ENCODE peak calls at places on chromosomes 2 and 18, in ten cellular contexts. One of them, this sample, is unnamed.

GRCh38 chr2:234570476-234570875 is 73.6 kb upstream of the ARL4C start:
- DNase-seq in hypothalamus: no peak
- DNase-seq in GM12878: no peak
- DNase-seq in AG08396: no peak
- DNase-seq in neural crest cell: no peak
- DNase-seq in stimulated activated CD4-positive, alpha-beta T cell treated with anti-CD3 and anti-CD28 coated beads, Interleukin-1b, Interleukin-23, amount 100 ng/mL, for 24 hours: no peak
- DNase-seq in GM23248: no peak
- DNase-seq in T-helper 1 cell: no peak
- DNase-seq in EL: no peak
- DNase-seq in left ventricle myocardium inferior: no peak
- DNase-seq in this sample: no peak

GRCh38 chr2:204452464-204453023 is 92.7 kb upstream of the PARD3B start:
- DNase-seq in hypothalamus: no peak
- DNase-seq in GM12878: no peak
- DNase-seq in AG08396: peak
- DNase-seq in neural crest cell: peak
- DNase-seq in stimulated activated CD4-positive, alpha-beta T cell treated with anti-CD3 and anti-CD28 coated beads, Interleukin-1b, Interleukin-23, amount 100 ng/mL, for 24 hours: no peak
- DNase-seq in GM23248: peak
- DNase-seq in T-helper 1 cell: no peak
- DNase-seq in EL: peak
- DNase-seq in left ventricle myocardium inferior: no peak
- DNase-seq in this sample: no peak

GRCh38 chr2:224101820-224102630 is 62.9 kb upstream of the SERPINE2 start:
- DNase-seq in hypothalamus: no peak
- DNase-seq in GM12878: no peak
- DNase-seq in AG08396: peak
- DNase-seq in neural crest cell: no peak
- DNase-seq in stimulated activated CD4-positive, alpha-beta T cell treated with anti-CD3 and anti-CD28 coated beads, Interleukin-1b, Interleukin-23, amount 100 ng/mL, for 24 hours: no peak
- DNase-seq in GM23248: peak
- DNase-seq in T-helper 1 cell: no peak
- DNase-seq in EL: peak
- DNase-seq in left ventricle myocardium inferior: no peak
- DNase-seq in this sample: no peak

GRCh38 chr2:105789745-105790466 is 45.2 kb downstream of the NCK2 start:
- DNase-seq in hypothalamus: peak
- DNase-seq in GM12878: peak
- DNase-seq in AG08396: peak
- DNase-seq in neural crest cell: no peak
- DNase-seq in stimulated activated CD4-positive, alpha-beta T cell treated with anti-CD3 and anti-CD28 coated beads, Interleukin-1b, Interleukin-23, amount 100 ng/mL, for 24 hours: no peak
- DNase-seq in GM23248: peak
- DNase-seq in T-helper 1 cell: no peak
- DNase-seq in EL: peak
- DNase-seq in left ventricle myocardium inferior: no peak
- DNase-seq in this sample: peak

GRCh38 chr2:126220336-126220735 is 435.6 kb upstream of the GYPC start:
- DNase-seq in hypothalamus: no peak
- DNase-seq in GM12878: no peak
- DNase-seq in AG08396: no peak
- DNase-seq in neural crest cell: no peak
- DNase-seq in stimulated activated CD4-positive, alpha-beta T cell treated with anti-CD3 and anti-CD28 coated beads, Interleukin-1b, Interleukin-23, amount 100 ng/mL, for 24 hours: no peak
- DNase-seq in GM23248: no peak
- DNase-seq in T-helper 1 cell: no peak
- DNase-seq in EL: peak
- DNase-seq in left ventricle myocardium inferior: no peak
- DNase-seq in this sample: no peak

GRCh38 chr2:222320441-222321395 is 21.9 kb upstream of the PAX3 start:
- DNase-seq in hypothalamus: no peak
- DNase-seq in GM12878: no peak
- DNase-seq in AG08396: peak
- DNase-seq in neural crest cell: peak
- DNase-seq in stimulated activated CD4-positive, alpha-beta T cell treated with anti-CD3 and anti-CD28 coated beads, Interleukin-1b, Interleukin-23, amount 100 ng/mL, for 24 hours: no peak
- DNase-seq in GM23248: peak
- DNase-seq in T-helper 1 cell: no peak
- DNase-seq in EL: peak
- DNase-seq in left ventricle myocardium inferior: peak
- DNase-seq in this sample: no peak

GRCh38 chr2:205848601-205849000 is 166.3 kb downstream of the NRP2 start:
- DNase-seq in hypothalamus: no peak
- DNase-seq in GM12878: no peak
- DNase-seq in AG08396: peak
- DNase-seq in neural crest cell: no peak
- DNase-seq in stimulated activated CD4-positive, alpha-beta T cell treated with anti-CD3 and anti-CD28 coated beads, Interleukin-1b, Interleukin-23, amount 100 ng/mL, for 24 hours: no peak
- DNase-seq in GM23248: peak
- DNase-seq in T-helper 1 cell: no peak
- DNase-seq in EL: no peak
- DNase-seq in left ventricle myocardium inferior: no peak
- DNase-seq in this sample: no peak

GRCh38 chr2:177243476-177243875 is 21.1 kb downstream of the NFE2L2 start:
- DNase-seq in hypothalamus: no peak
- DNase-seq in GM12878: no peak
- DNase-seq in AG08396: no peak
- DNase-seq in neural crest cell: no peak
- DNase-seq in stimulated activated CD4-positive, alpha-beta T cell treated with anti-CD3 and anti-CD28 coated beads, Interleukin-1b, Interleukin-23, amount 100 ng/mL, for 24 hours: no peak
- DNase-seq in GM23248: peak
- DNase-seq in T-helper 1 cell: no peak
- DNase-seq in EL: peak
- DNase-seq in left ventricle myocardium inferior: no peak
- DNase-seq in this sample: no peak

GRCh38 chr2:85347554-85347953 is 6.8 kb downstream of the RETSAT start:
- DNase-seq in hypothalamus: no peak
- DNase-seq in GM12878: no peak
- DNase-seq in AG08396: no peak
- DNase-seq in neural crest cell: no peak
- DNase-seq in stimulated activated CD4-positive, alpha-beta T cell treated with anti-CD3 and anti-CD28 coated beads, Interleukin-1b, Interleukin-23, amount 100 ng/mL, for 24 hours: no peak
- DNase-seq in GM23248: no peak
- DNase-seq in T-helper 1 cell: no peak
- DNase-seq in EL: no peak
- DNase-seq in left ventricle myocardium inferior: no peak
- DNase-seq in this sample: no peak

GRCh38 chr2:63792523-63792922 is 49.2 kb upstream of the UGP2 start:
- DNase-seq in hypothalamus: no peak
- DNase-seq in GM12878: no peak
- DNase-seq in AG08396: peak
- DNase-seq in neural crest cell: no peak
- DNase-seq in stimulated activated CD4-positive, alpha-beta T cell treated with anti-CD3 and anti-CD28 coated beads, Interleukin-1b, Interleukin-23, amount 100 ng/mL, for 24 hours: no peak
- DNase-seq in GM23248: peak
- DNase-seq in T-helper 1 cell: no peak
- DNase-seq in EL: peak
- DNase-seq in left ventricle myocardium inferior: no peak
- DNase-seq in this sample: no peak

GRCh38 chr2:66446178-66446860 is 11.4 kb downstream of the MEIS1 start:
- DNase-seq in hypothalamus: no peak
- DNase-seq in GM12878: no peak
- DNase-seq in AG08396: peak
- DNase-seq in neural crest cell: no peak
- DNase-seq in stimulated activated CD4-positive, alpha-beta T cell treated with anti-CD3 and anti-CD28 coated beads, Interleukin-1b, Interleukin-23, amount 100 ng/mL, for 24 hours: no peak
- DNase-seq in GM23248: peak
- DNase-seq in T-helper 1 cell: no peak
- DNase-seq in EL: peak
- DNase-seq in left ventricle myocardium inferior: peak
- DNase-seq in this sample: no peak

GRCh38 chr2:26752636-26753035 is 11.4 kb upstream of the SLC35F6 start:
- DNase-seq in hypothalamus: no peak
- DNase-seq in GM12878: no peak
- DNase-seq in AG08396: no peak
- DNase-seq in neural crest cell: no peak
- DNase-seq in stimulated activated CD4-positive, alpha-beta T cell treated with anti-CD3 and anti-CD28 coated beads, Interleukin-1b, Interleukin-23, amount 100 ng/mL, for 24 hours: no peak
- DNase-seq in GM23248: peak
- DNase-seq in T-helper 1 cell: no peak
- DNase-seq in EL: no peak
- DNase-seq in left ventricle myocardium inferior: no peak
- DNase-seq in this sample: no peak

GRCh38 chr2:240141736-240142135 is 1.3 kb upstream of the OTOS start:
- DNase-seq in hypothalamus: no peak
- DNase-seq in GM12878: no peak
- DNase-seq in AG08396: no peak
- DNase-seq in neural crest cell: no peak
- DNase-seq in stimulated activated CD4-positive, alpha-beta T cell treated with anti-CD3 and anti-CD28 coated beads, Interleukin-1b, Interleukin-23, amount 100 ng/mL, for 24 hours: no peak
- DNase-seq in GM23248: no peak
- DNase-seq in T-helper 1 cell: no peak
- DNase-seq in EL: no peak
- DNase-seq in left ventricle myocardium inferior: no peak
- DNase-seq in this sample: no peak

GRCh38 chr2:30113617-30114293 is 33.1 kb upstream of the YPEL5 start:
- DNase-seq in hypothalamus: no peak
- DNase-seq in GM12878: no peak
- DNase-seq in AG08396: peak
- DNase-seq in neural crest cell: no peak
- DNase-seq in stimulated activated CD4-positive, alpha-beta T cell treated with anti-CD3 and anti-CD28 coated beads, Interleukin-1b, Interleukin-23, amount 100 ng/mL, for 24 hours: no peak
- DNase-seq in GM23248: peak
- DNase-seq in T-helper 1 cell: no peak
- DNase-seq in EL: peak
- DNase-seq in left ventricle myocardium inferior: no peak
- DNase-seq in this sample: no peak

GRCh38 chr18:54696616-54697293 is 105.7 kb downstream of the DYNAP start:
- DNase-seq in hypothalamus: no peak
- DNase-seq in GM12878: no peak
- DNase-seq in AG08396: no peak
- DNase-seq in neural crest cell: no peak
- DNase-seq in stimulated activated CD4-positive, alpha-beta T cell treated with anti-CD3 and anti-CD28 coated beads, Interleukin-1b, Interleukin-23, amount 100 ng/mL, for 24 hours: no peak
- DNase-seq in GM23248: no peak
- DNase-seq in T-helper 1 cell: no peak
- DNase-seq in EL: no peak
- DNase-seq in left ventricle myocardium inferior: no peak
- DNase-seq in this sample: no peak

GRCh38 chr2:223537669-223538601 is 64.2 kb downstream of the SCG2 start:
- DNase-seq in hypothalamus: no peak
- DNase-seq in GM12878: no peak
- DNase-seq in AG08396: no peak
- DNase-seq in neural crest cell: no peak
- DNase-seq in stimulated activated CD4-positive, alpha-beta T cell treated with anti-CD3 and anti-CD28 coated beads, Interleukin-1b, Interleukin-23, amount 100 ng/mL, for 24 hours: no peak
- DNase-seq in GM23248: peak
- DNase-seq in T-helper 1 cell: no peak
- DNase-seq in EL: peak
- DNase-seq in left ventricle myocardium inferior: no peak
- DNase-seq in this sample: no peak

GRCh38 chr2:72004201-72004915 is 143.3 kb downstream of the CYP26B1 start:
- DNase-seq in hypothalamus: no peak
- DNase-seq in GM12878: no peak
- DNase-seq in AG08396: no peak
- DNase-seq in neural crest cell: no peak
- DNase-seq in stimulated activated CD4-positive, alpha-beta T cell treated with anti-CD3 and anti-CD28 coated beads, Interleukin-1b, Interleukin-23, amount 100 ng/mL, for 24 hours: no peak
- DNase-seq in GM23248: no peak
- DNase-seq in T-helper 1 cell: no peak
- DNase-seq in EL: no peak
- DNase-seq in left ventricle myocardium inferior: no peak
- DNase-seq in this sample: no peak

GRCh38 chr2:53397085-53397484 is 370.5 kb upstream of the CHAC2 start:
- DNase-seq in hypothalamus: no peak
- DNase-seq in GM12878: no peak
- DNase-seq in AG08396: no peak
- DNase-seq in neural crest cell: no peak
- DNase-seq in stimulated activated CD4-positive, alpha-beta T cell treated with anti-CD3 and anti-CD28 coated beads, Interleukin-1b, Interleukin-23, amount 100 ng/mL, for 24 hours: no peak
- DNase-seq in GM23248: no peak
- DNase-seq in T-helper 1 cell: no peak
- DNase-seq in EL: no peak
- DNase-seq in left ventricle myocardium inferior: no peak
- DNase-seq in this sample: no peak

GRCh38 chr2:180507028-180507427 is 473.4 kb upstream of the UBE2E3 start:
- DNase-seq in hypothalamus: no peak
- DNase-seq in GM12878: no peak
- DNase-seq in AG08396: no peak
- DNase-seq in neural crest cell: no peak
- DNase-seq in stimulated activated CD4-positive, alpha-beta T cell treated with anti-CD3 and anti-CD28 coated beads, Interleukin-1b, Interleukin-23, amount 100 ng/mL, for 24 hours: no peak
- DNase-seq in GM23248: peak
- DNase-seq in T-helper 1 cell: no peak
- DNase-seq in EL: no peak
- DNase-seq in left ventricle myocardium inferior: no peak
- DNase-seq in this sample: no peak

GRCh38 chr2:45484965-45485364 is 126.1 kb downstream of the SRBD1 start:
- DNase-seq in hypothalamus: no peak
- DNase-seq in GM12878: no peak
- DNase-seq in AG08396: no peak
- DNase-seq in neural crest cell: no peak
- DNase-seq in stimulated activated CD4-positive, alpha-beta T cell treated with anti-CD3 and anti-CD28 coated beads, Interleukin-1b, Interleukin-23, amount 100 ng/mL, for 24 hours: no peak
- DNase-seq in GM23248: no peak
- DNase-seq in T-helper 1 cell: no peak
- DNase-seq in EL: no peak
- DNase-seq in left ventricle myocardium inferior: no peak
- DNase-seq in this sample: no peak

GRCh38 chr18:23228102-23229051 is 93.1 kb downstream of the CABLES1 start:
- DNase-seq in hypothalamus: no peak
- DNase-seq in GM12878: peak
- DNase-seq in AG08396: no peak
- DNase-seq in neural crest cell: no peak
- DNase-seq in stimulated activated CD4-positive, alpha-beta T cell treated with anti-CD3 and anti-CD28 coated beads, Interleukin-1b, Interleukin-23, amount 100 ng/mL, for 24 hours: no peak
- DNase-seq in GM23248: peak
- DNase-seq in T-helper 1 cell: no peak
- DNase-seq in EL: peak
- DNase-seq in left ventricle myocardium inferior: peak
- DNase-seq in this sample: no peak

GRCh38 chr2:20990446-20990988 is 53.4 kb downstream of the APOB start:
- DNase-seq in hypothalamus: no peak
- DNase-seq in GM12878: no peak
- DNase-seq in AG08396: no peak
- DNase-seq in neural crest cell: no peak
- DNase-seq in stimulated activated CD4-positive, alpha-beta T cell treated with anti-CD3 and anti-CD28 coated beads, Interleukin-1b, Interleukin-23, amount 100 ng/mL, for 24 hours: no peak
- DNase-seq in GM23248: no peak
- DNase-seq in T-helper 1 cell: no peak
- DNase-seq in EL: no peak
- DNase-seq in left ventricle myocardium inferior: no peak
- DNase-seq in this sample: no peak

GRCh38 chr2:188765522-188765921 is 208.7 kb upstream of the COL3A1 start:
- DNase-seq in hypothalamus: no peak
- DNase-seq in GM12878: no peak
- DNase-seq in AG08396: no peak
- DNase-seq in neural crest cell: peak
- DNase-seq in stimulated activated CD4-positive, alpha-beta T cell treated with anti-CD3 and anti-CD28 coated beads, Interleukin-1b, Interleukin-23, amount 100 ng/mL, for 24 hours: no peak
- DNase-seq in GM23248: peak
- DNase-seq in T-helper 1 cell: no peak
- DNase-seq in EL: peak
- DNase-seq in left ventricle myocardium inferior: no peak
- DNase-seq in this sample: no peak

GRCh38 chr2:86357392-86357963 is 20.1 kb upstream of the REEP1 start:
- DNase-seq in hypothalamus: no peak
- DNase-seq in GM12878: no peak
- DNase-seq in AG08396: no peak
- DNase-seq in neural crest cell: no peak
- DNase-seq in stimulated activated CD4-positive, alpha-beta T cell treated with anti-CD3 and anti-CD28 coated beads, Interleukin-1b, Interleukin-23, amount 100 ng/mL, for 24 hours: no peak
- DNase-seq in GM23248: no peak
- DNase-seq in T-helper 1 cell: no peak
- DNase-seq in EL: no peak
- DNase-seq in left ventricle myocardium inferior: no peak
- DNase-seq in this sample: no peak

GRCh38 chr18:62437520-62438329 is 85.1 kb upstream of the ZCCHC2 start:
- DNase-seq in hypothalamus: no peak
- DNase-seq in GM12878: no peak
- DNase-seq in AG08396: no peak
- DNase-seq in neural crest cell: no peak
- DNase-seq in stimulated activated CD4-positive, alpha-beta T cell treated with anti-CD3 and anti-CD28 coated beads, Interleukin-1b, Interleukin-23, amount 100 ng/mL, for 24 hours: no peak
- DNase-seq in GM23248: peak
- DNase-seq in T-helper 1 cell: no peak
- DNase-seq in EL: no peak
- DNase-seq in left ventricle myocardium inferior: peak
- DNase-seq in this sample: no peak

GRCh38 chr2:240925576-240926515 is 19.7 kb downstream of the CROCC2 start:
- DNase-seq in hypothalamus: no peak
- DNase-seq in GM12878: no peak
- DNase-seq in AG08396: no peak
- DNase-seq in neural crest cell: no peak
- DNase-seq in stimulated activated CD4-positive, alpha-beta T cell treated with anti-CD3 and anti-CD28 coated beads, Interleukin-1b, Interleukin-23, amount 100 ng/mL, for 24 hours: no peak
- DNase-seq in GM23248: no peak
- DNase-seq in T-helper 1 cell: no peak
- DNase-seq in EL: no peak
- DNase-seq in left ventricle myocardium inferior: peak
- DNase-seq in this sample: no peak

GRCh38 chr2:8677646-8678592 is 3.9 kb upstream of the ID2 start:
- DNase-seq in hypothalamus: no peak
- DNase-seq in GM12878: no peak
- DNase-seq in AG08396: peak
- DNase-seq in neural crest cell: peak
- DNase-seq in stimulated activated CD4-positive, alpha-beta T cell treated with anti-CD3 and anti-CD28 coated beads, Interleukin-1b, Interleukin-23, amount 100 ng/mL, for 24 hours: no peak
- DNase-seq in GM23248: peak
- DNase-seq in T-helper 1 cell: no peak
- DNase-seq in EL: peak
- DNase-seq in left ventricle myocardium inferior: peak
- DNase-seq in this sample: no peak

GRCh38 chr2:96511851-96512250 is 6.7 kb upstream of the NEURL3 start:
- DNase-seq in hypothalamus: no peak
- DNase-seq in GM12878: no peak
- DNase-seq in AG08396: no peak
- DNase-seq in neural crest cell: no peak
- DNase-seq in stimulated activated CD4-positive, alpha-beta T cell treated with anti-CD3 and anti-CD28 coated beads, Interleukin-1b, Interleukin-23, amount 100 ng/mL, for 24 hours: no peak
- DNase-seq in GM23248: no peak
- DNase-seq in T-helper 1 cell: no peak
- DNase-seq in EL: no peak
- DNase-seq in left ventricle myocardium inferior: no peak
- DNase-seq in this sample: no peak